ENCODE peak calls at places on chromosomes 11 and 22, in ten cellular contexts. G, A, C, B, R, U, O, I, P and T are unnamed samples.

GRCh38 chr11:125407046-125407445 is 89.0 kb downstream of the FEZ1 start:
- DNase-seq in R (no peak), G (no peak), A (no peak), B (no peak), C (no peak), I (no peak), O (no peak), U (no peak), P (no peak), T (no peak)

GRCh38 chr11:66886317-66886588 is 29.4 kb downstream of the LRFN4 start:
- DNase-seq in A (no peak), O (no peak), I (no peak), G (no peak), R (no peak), P (no peak), U (no peak), C (no peak), B (no peak), T (no peak)

GRCh38 chr11:91156041-91156440 is 933.2 kb upstream of the CHORDC1 start:
- DNase-seq in C (no peak), O (no peak), B (no peak), A (no peak), G (no peak), R (no peak), U (no peak), I (no peak), P (no peak), T (no peak)

GRCh38 chr11:63841554-63841953 is 2.6 kb downstream of the MARK2 start:
- DNase-seq in C (peak; percentile 65), B (no peak), P (no peak), A (no peak), R (no peak), I (peak; percentile 29), G (peak; percentile 94), U (no peak), O (no peak), T (peak; percentile 84)

GRCh38 chr11:3341298-3341697 is 37.6 kb downstream of the ZNF195 start:
- DNase-seq in U (no peak), A (peak; percentile 72), B (peak; percentile 30), R (no peak), C (no peak), O (no peak), P (peak; percentile 77), I (peak; percentile 61), G (peak; percentile 72), T (no peak)

GRCh38 chr22:49489821-49490220 is 337.9 kb downstream of the BRD1 start:
- DNase-seq in G (no peak), I (no peak), P (no peak), U (no peak), C (no peak), R (no peak), B (no peak), A (no peak), O (peak; percentile 34), T (no peak)

GRCh38 chr11:65817312-65817814 is 16.4 kb upstream of the SNX32 start:
- DNase-seq in B (no peak), G (no peak), O (no peak), A (no peak), I (no peak), U (no peak), C (peak; percentile 41), R (no peak), P (no peak), T (no peak)

GRCh38 chr11:119788911-119789560 is 60.0 kb upstream of the NECTIN1 start:
- DNase-seq in A (no peak), R (no peak), B (no peak), G (no peak), U (no peak), P (no peak), O (peak; percentile 35), I (no peak), C (no peak), T (no peak)

GRCh38 chr11:57214494-57214893 is 22.6 kb downstream of the APLNR start:
- DNase-seq in C (peak; percentile 82), U (no peak), A (peak; percentile 35), R (no peak), P (no peak), I (no peak), O (no peak), B (no peak), G (no peak), T (no peak)

GRCh38 chr11:45106440-45106839 is 40.0 kb upstream of the PRDM11 start:
- DNase-seq in P (no peak), O (no peak), C (no peak), I (no peak), G (no peak), B (no peak), R (no peak), A (no peak), U (peak; percentile 34), T (no peak)

GRCh38 chr11:112858289-112859023 is 102.8 kb upstream of the NCAM1 start:
- DNase-seq in I (no peak), G (no peak), A (no peak), B (no peak), P (no peak), C (no peak), O (no peak), U (no peak), R (no peak), T (no peak)

GRCh38 chr11:102761646-102762238 is 18.7 kb downstream of the MMP10 start:
- DNase-seq in B (no peak), I (no peak), C (peak; percentile 82), R (no peak), U (no peak), O (no peak), G (no peak), A (peak; percentile 23), P (no peak), T (peak; percentile 23)

GRCh38 chr11:123235117-123235686 is 40.2 kb upstream of the CLMP start:
- DNase-seq in I (peak; percentile 8), R (no peak), G (peak; percentile 60), A (peak; percentile 34), B (no peak), P (no peak), U (peak; percentile 52), C (no peak), O (no peak), T (no peak)

GRCh38 chr11:11558352-11558751 is 63.5 kb downstream of the GALNT18 start:
- DNase-seq in G (peak; percentile 38), I (no peak), B (no peak), A (no peak), U (no peak), P (no peak), C (no peak), R (no peak), O (no peak), T (no peak)

GRCh38 chr11:34426766-34427170 is 12.0 kb upstream of the CAT start:
- DNase-seq in U (no peak), G (no peak), R (no peak), A (no peak), O (no peak), I (no peak), B (no peak), P (no peak), C (peak; percentile 87), T (no peak)

GRCh38 chr11:134045799-134046635 is 22.9 kb upstream of the JAM3 start:
- DNase-seq in O (no peak), A (peak; percentile 64), C (peak; percentile 47), G (no peak), P (peak; percentile 73), R (no peak), U (no peak), B (peak; percentile 52), I (no peak), T (no peak)

GRCh38 chr22:17171313-17172171 is 12.5 kb upstream of the HDHD5 start:
- DNase-seq in C (peak; percentile 92), B (peak; percentile 90), I (peak; percentile 87), A (peak; percentile 92), R (peak; percentile 83), O (peak; percentile 84), G (peak; percentile 90), P (peak; percentile 81), U (peak; percentile 87), T (peak; percentile 85)

GRCh38 chr11:69750108-69750850 is 24.9 kb downstream of the FGF4 start:
- DNase-seq in G (no peak), P (no peak), O (no peak), R (no peak), C (no peak), I (no peak), B (no peak), U (no peak), A (no peak), T (no peak)

GRCh38 chr11:44633641-44634040 is 68.2 kb downstream of the CD82 start:
- DNase-seq in O (no peak), U (no peak), I (no peak), P (no peak), R (no peak), B (no peak), C (no peak), G (no peak), A (peak; percentile 49), T (no peak)

GRCh38 chr11:76918941-76919386 is 58.2 kb downstream of the ACER3 start:
- DNase-seq in R (no peak), A (peak; percentile 55), P (no peak), I (peak; percentile 77), U (no peak), O (no peak), C (peak; percentile 68), G (peak; percentile 9), B (peak; percentile 49), T (peak; percentile 10)

GRCh38 chr11:843818-844692 is 1.4 kb downstream of the TSPAN4 start:
- DNase-seq in O (peak; percentile 97), A (peak; percentile 83), U (peak; percentile 90), G (peak; percentile 98), C (peak; percentile 98), P (no peak), I (peak; percentile 27), R (no peak), B (no peak), T (peak; percentile 80)

GRCh38 chr11:15927196-15927865 is 429.0 kb downstream of the SOX6 start:
- DNase-seq in I (peak; percentile 53), U (peak; percentile 18), C (no peak), O (no peak), R (no peak), A (no peak), G (no peak), P (no peak), B (no peak), T (no peak)

GRCh38 chr11:8948901-8949300 is 6.1 kb upstream of the ASCL3 start:
- DNase-seq in P (no peak), I (no peak), G (no peak), U (no peak), O (no peak), A (no peak), C (no peak), R (no peak), B (no peak), T (no peak)